ENCODE peak calls at places on chromosomes 12 and 14, in ten cellular contexts. One of them, this sample, is unnamed.

GRCh38 chr12:106945261-106945851 is 10.4 kb upstream of the TMEM263 start:
- DNase-seq in lung: no peak
- DNase-seq in ovary: no peak
- DNase-seq in body of pancreas: no peak
- DNase-seq in PC-3: no peak
- DNase-seq in fibroblast of lung: no peak
- DNase-seq in heart left ventricle: no peak
- DNase-seq in tibial artery: no peak
- DNase-seq in A549: no peak
- DNase-seq in H9: no peak
- DNase-seq in this sample: no peak

GRCh38 chr14:102754370-102755262 is 22.6 kb upstream of the TRAF3 start:
- DNase-seq in lung: no peak
- DNase-seq in ovary: no peak
- DNase-seq in body of pancreas: no peak
- DNase-seq in PC-3: no peak
- DNase-seq in fibroblast of lung: no peak
- DNase-seq in heart left ventricle: no peak
- DNase-seq in tibial artery: no peak
- DNase-seq in A549: no peak
- DNase-seq in H9: no peak
- DNase-seq in this sample: no peak

GRCh38 chr12:93836616-93837260 is 159.6 kb downstream of the CRADD start:
- DNase-seq in lung: no peak
- DNase-seq in ovary: no peak
- DNase-seq in body of pancreas: no peak
- DNase-seq in PC-3: no peak
- DNase-seq in fibroblast of lung: no peak
- DNase-seq in heart left ventricle: no peak
- DNase-seq in tibial artery: no peak
- DNase-seq in A549: no peak
- DNase-seq in H9: no peak
- DNase-seq in this sample: no peak

GRCh38 chr12:108478611-108479010 is 36.5 kb upstream of the FICD start:
- DNase-seq in lung: no peak
- DNase-seq in ovary: no peak
- DNase-seq in body of pancreas: no peak
- DNase-seq in PC-3: peak
- DNase-seq in fibroblast of lung: no peak
- DNase-seq in heart left ventricle: no peak
- DNase-seq in tibial artery: no peak
- DNase-seq in A549: no peak
- DNase-seq in H9: no peak
- DNase-seq in this sample: no peak

GRCh38 chr12:26034371-26035142 is 76.1 kb downstream of the RASSF8 start:
- DNase-seq in lung: no peak
- DNase-seq in ovary: no peak
- DNase-seq in body of pancreas: no peak
- DNase-seq in PC-3: no peak
- DNase-seq in fibroblast of lung: peak
- DNase-seq in heart left ventricle: no peak
- DNase-seq in tibial artery: no peak
- DNase-seq in A549: no peak
- DNase-seq in H9: no peak
- DNase-seq in this sample: no peak

GRCh38 chr14:30131698-30132097 is 204.1 kb upstream of the PRKD1 start:
- DNase-seq in lung: no peak
- DNase-seq in ovary: no peak
- DNase-seq in body of pancreas: no peak
- DNase-seq in PC-3: no peak
- DNase-seq in fibroblast of lung: no peak
- DNase-seq in heart left ventricle: no peak
- DNase-seq in tibial artery: no peak
- DNase-seq in A549: no peak
- DNase-seq in H9: no peak
- DNase-seq in this sample: no peak

GRCh38 chr12:49200882-49201594 is 12.2 kb upstream of the TUBA1A start:
- DNase-seq in lung: no peak
- DNase-seq in ovary: peak
- DNase-seq in body of pancreas: no peak
- DNase-seq in PC-3: peak
- DNase-seq in fibroblast of lung: peak
- DNase-seq in heart left ventricle: no peak
- DNase-seq in tibial artery: no peak
- DNase-seq in A549: peak
- DNase-seq in H9: peak
- DNase-seq in this sample: peak

GRCh38 chr12:9636150-9636549 is 28.4 kb upstream of the KLRB1 start:
- DNase-seq in lung: no peak
- DNase-seq in ovary: no peak
- DNase-seq in body of pancreas: no peak
- DNase-seq in PC-3: no peak
- DNase-seq in fibroblast of lung: no peak
- DNase-seq in heart left ventricle: no peak
- DNase-seq in tibial artery: no peak
- DNase-seq in A549: no peak
- DNase-seq in H9: no peak
- DNase-seq in this sample: no peak

GRCh38 chr14:49959822-49960408 is 67.0 kb downstream of the ARF6 start:
- DNase-seq in lung: no peak
- DNase-seq in ovary: no peak
- DNase-seq in body of pancreas: no peak
- DNase-seq in PC-3: no peak
- DNase-seq in fibroblast of lung: no peak
- DNase-seq in heart left ventricle: no peak
- DNase-seq in tibial artery: no peak
- DNase-seq in A549: no peak
- DNase-seq in H9: no peak
- DNase-seq in this sample: no peak

GRCh38 chr14:50342211-50343080 is 30.3 kb downstream of the DMAC2L start:
- DNase-seq in lung: no peak
- DNase-seq in ovary: peak
- DNase-seq in body of pancreas: peak
- DNase-seq in PC-3: peak
- DNase-seq in fibroblast of lung: peak
- DNase-seq in heart left ventricle: peak
- DNase-seq in tibial artery: peak
- DNase-seq in A549: peak
- DNase-seq in H9: peak
- DNase-seq in this sample: peak

GRCh38 chr12:4438834-4439596 is 6.6 kb downstream of the FGF6 start:
- DNase-seq in lung: no peak
- DNase-seq in ovary: no peak
- DNase-seq in body of pancreas: no peak
- DNase-seq in PC-3: no peak
- DNase-seq in fibroblast of lung: no peak
- DNase-seq in heart left ventricle: no peak
- DNase-seq in tibial artery: no peak
- DNase-seq in A549: no peak
- DNase-seq in H9: no peak
- DNase-seq in this sample: no peak

GRCh38 chr12:8566525-8566924 is 25.8 kb upstream of the CLEC4E start:
- DNase-seq in lung: no peak
- DNase-seq in ovary: no peak
- DNase-seq in body of pancreas: no peak
- DNase-seq in PC-3: no peak
- DNase-seq in fibroblast of lung: no peak
- DNase-seq in heart left ventricle: no peak
- DNase-seq in tibial artery: no peak
- DNase-seq in A549: no peak
- DNase-seq in H9: no peak
- DNase-seq in this sample: no peak

GRCh38 chr12:54082402-54082892 is 28.8 kb downstream of the HOXC4 start:
- DNase-seq in lung: no peak
- DNase-seq in ovary: peak
- DNase-seq in body of pancreas: no peak
- DNase-seq in PC-3: no peak
- DNase-seq in fibroblast of lung: no peak
- DNase-seq in heart left ventricle: no peak
- DNase-seq in tibial artery: no peak
- DNase-seq in A549: no peak
- DNase-seq in H9: no peak
- DNase-seq in this sample: no peak

GRCh38 chr12:29562167-29562776 is 64.8 kb upstream of the OVCH1 start:
- DNase-seq in lung: no peak
- DNase-seq in ovary: no peak
- DNase-seq in body of pancreas: peak
- DNase-seq in PC-3: no peak
- DNase-seq in fibroblast of lung: peak
- DNase-seq in heart left ventricle: peak
- DNase-seq in tibial artery: peak
- DNase-seq in A549: no peak
- DNase-seq in H9: no peak
- DNase-seq in this sample: no peak

GRCh38 chr14:38107216-38107631 is 100.5 kb upstream of the SSTR1 start:
- DNase-seq in lung: no peak
- DNase-seq in ovary: no peak
- DNase-seq in body of pancreas: no peak
- DNase-seq in PC-3: peak
- DNase-seq in fibroblast of lung: no peak
- DNase-seq in heart left ventricle: no peak
- DNase-seq in tibial artery: no peak
- DNase-seq in A549: no peak
- DNase-seq in H9: no peak
- DNase-seq in this sample: no peak

DNA sequence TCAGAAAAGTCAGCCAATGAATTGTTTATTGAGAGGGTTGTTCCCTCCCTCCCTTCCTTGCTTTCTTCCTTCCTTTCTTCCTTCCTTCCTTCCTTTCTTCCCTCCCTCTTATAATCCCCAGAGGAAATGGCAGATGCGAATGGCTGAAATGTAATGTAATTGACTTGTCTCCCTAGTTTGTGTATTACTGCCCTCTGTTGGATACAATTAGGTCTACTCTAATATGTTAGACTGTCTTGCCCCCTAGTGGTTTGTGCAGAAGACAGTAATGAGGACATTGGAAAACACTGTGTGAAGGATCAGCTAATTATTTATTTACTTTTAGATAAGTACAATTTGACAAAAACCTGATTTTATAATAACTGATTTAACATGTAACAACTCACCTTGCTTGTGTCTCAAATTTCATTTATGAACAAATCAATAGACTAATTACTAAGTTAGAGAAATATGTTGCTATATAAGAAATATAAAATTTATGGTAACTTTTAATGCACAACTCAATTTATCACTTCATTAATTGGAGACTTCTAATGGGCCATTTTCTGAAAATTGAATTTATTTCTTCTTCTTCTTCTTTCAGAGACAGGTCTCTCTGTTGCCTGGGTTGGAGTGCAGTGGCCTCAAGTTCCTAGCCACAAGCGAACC is 229.8 kb upstream of the LRIG3 start:
- DNase-seq in lung: no peak
- DNase-seq in ovary: no peak
- DNase-seq in body of pancreas: peak
- DNase-seq in PC-3: peak
- DNase-seq in fibroblast of lung: peak
- DNase-seq in heart left ventricle: no peak
- DNase-seq in tibial artery: no peak
- DNase-seq in A549: peak
- DNase-seq in H9: no peak
- DNase-seq in this sample: peak
- H3K27ac ChIP-seq in lung: no peak
- H3K27ac ChIP-seq in ovary: no peak
- H3K27ac ChIP-seq in body of pancreas: no peak
- H3K27ac ChIP-seq in PC-3: no peak
- H3K27ac ChIP-seq in fibroblast of lung: no peak
- H3K27ac ChIP-seq in heart left ventricle: no peak
- H3K27ac ChIP-seq in tibial artery: no peak
- H3K27ac ChIP-seq in A549: no peak
- H3K27ac ChIP-seq in H9: no peak
- H3K27ac ChIP-seq in this sample: no peak

GRCh38 chr12:88026196-88026595 is 3.0 kb downstream of the C12orf50 start:
- DNase-seq in lung: no peak
- DNase-seq in ovary: no peak
- DNase-seq in body of pancreas: no peak
- DNase-seq in PC-3: peak
- DNase-seq in fibroblast of lung: no peak
- DNase-seq in heart left ventricle: no peak
- DNase-seq in tibial artery: no peak
- DNase-seq in A549: no peak
- DNase-seq in H9: no peak
- DNase-seq in this sample: no peak
- TF ChIP-seq CTCF in lung: no peak
- TF ChIP-seq CTCF in ovary: no peak
- TF ChIP-seq CTCF in body of pancreas: no peak
- TF ChIP-seq CTCF in PC-3: no peak
- TF ChIP-seq CTCF in fibroblast of lung: no peak
- TF ChIP-seq CTCF in heart left ventricle: no peak
- TF ChIP-seq CTCF in tibial artery: no peak
- TF ChIP-seq CTCF in A549: no peak
- TF ChIP-seq CTCF in H9: no peak
- TF ChIP-seq CTCF in this sample: no peak

GRCh38 chr14:93787465-93788306 is 599 bp downstream of the PRIMA1 start:
- DNase-seq in lung: no peak
- DNase-seq in ovary: peak
- DNase-seq in body of pancreas: no peak
- DNase-seq in PC-3: no peak
- DNase-seq in fibroblast of lung: no peak
- DNase-seq in heart left ventricle: no peak
- DNase-seq in tibial artery: no peak
- DNase-seq in A549: no peak
- DNase-seq in H9: peak
- DNase-seq in this sample: no peak
- H3K27ac ChIP-seq in lung: no peak
- H3K27ac ChIP-seq in ovary: no peak
- H3K27ac ChIP-seq in body of pancreas: no peak
- H3K27ac ChIP-seq in PC-3: no peak
- H3K27ac ChIP-seq in fibroblast of lung: no peak
- H3K27ac ChIP-seq in heart left ventricle: peak
- H3K27ac ChIP-seq in tibial artery: peak
- H3K27ac ChIP-seq in A549: no peak
- H3K27ac ChIP-seq in H9: no peak
- H3K27ac ChIP-seq in this sample: no peak

GRCh38 chr14:95011449-95012020 is 145.8 kb downstream of the DICER1 start:
- DNase-seq in lung: no peak
- DNase-seq in ovary: no peak
- DNase-seq in body of pancreas: no peak
- DNase-seq in PC-3: no peak
- DNase-seq in fibroblast of lung: no peak
- DNase-seq in heart left ventricle: no peak
- DNase-seq in tibial artery: no peak
- DNase-seq in A549: no peak
- DNase-seq in H9: no peak
- DNase-seq in this sample: no peak

GRCh38 chr14:95008445-95009217 is 148.7 kb downstream of the DICER1 start:
- DNase-seq in lung: no peak
- DNase-seq in ovary: no peak
- DNase-seq in body of pancreas: no peak
- DNase-seq in PC-3: no peak
- DNase-seq in fibroblast of lung: no peak
- DNase-seq in heart left ventricle: no peak
- DNase-seq in tibial artery: no peak
- DNase-seq in A549: no peak
- DNase-seq in H9: no peak
- DNase-seq in this sample: no peak

GRCh38 chr14:95003099-95003960 is 154.0 kb downstream of the DICER1 start:
- DNase-seq in lung: no peak
- DNase-seq in ovary: no peak
- DNase-seq in body of pancreas: no peak
- DNase-seq in PC-3: no peak
- DNase-seq in fibroblast of lung: no peak
- DNase-seq in heart left ventricle: no peak
- DNase-seq in tibial artery: no peak
- DNase-seq in A549: no peak
- DNase-seq in H9: no peak
- DNase-seq in this sample: no peak

GRCh38 chr14:95006479-95006878 is 150.8 kb downstream of the DICER1 start:
- DNase-seq in lung: no peak
- DNase-seq in ovary: no peak
- DNase-seq in body of pancreas: no peak
- DNase-seq in PC-3: no peak
- DNase-seq in fibroblast of lung: no peak
- DNase-seq in heart left ventricle: no peak
- DNase-seq in tibial artery: no peak
- DNase-seq in A549: no peak
- DNase-seq in H9: no peak
- DNase-seq in this sample: no peak
- TF ChIP-seq CTCF in lung: no peak
- TF ChIP-seq CTCF in ovary: no peak
- TF ChIP-seq CTCF in body of pancreas: no peak
- TF ChIP-seq CTCF in PC-3: no peak
- TF ChIP-seq CTCF in fibroblast of lung: no peak
- TF ChIP-seq CTCF in heart left ventricle: no peak
- TF ChIP-seq CTCF in tibial artery: no peak
- TF ChIP-seq CTCF in A549: no peak
- TF ChIP-seq CTCF in H9: no peak
- TF ChIP-seq CTCF in this sample: no peak